ENCODE peak calls at places on chromosomes 4 and X, in six cellular contexts. I is GM23338, W is BE2C, J is fibroblast of the aortic adventitia, R is cardiac muscle cell, D is uterus. F is an unnamed sample.

GRCh38 chr4:140243345-140243753 is 89.4 kb upstream of the MAML3 start:
- DNase-seq in D (peak), J (no peak), I (no peak), R (no peak), W (no peak), F (no peak)

GRCh38 chr4:44522761-44523445 is 74.3 kb upstream of the KCTD8 start:
- DNase-seq in I (no peak), D (no peak), J (no peak), W (no peak), R (no peak), F (no peak)

GRCh38 chr4:19406789-19407188 is 844.9 kb upstream of the SLIT2 start:
- DNase-seq in D (no peak), W (no peak), R (no peak), I (no peak), J (no peak), F (no peak)

GRCh38 chr4:177283167-177283566 is 26.5 kb upstream of the NEIL3 start:
- DNase-seq in D (no peak), R (peak), W (no peak), J (peak), I (no peak), F (no peak)

GRCh38 chrX:17030580-17031285 is 84.3 kb downstream of the REPS2 start:
- DNase-seq in I (no peak), R (peak), J (peak), D (no peak), W (no peak), F (no peak)

GRCh38 chr4:118979712-118980111 is 91.1 kb downstream of the SYNPO2 start:
- DNase-seq in R (no peak), I (no peak), W (no peak), J (no peak), D (no peak), F (no peak)

GRCh38 chr4:8938623-8939022 is 67.0 kb upstream of the HMX1 start:
- DNase-seq in D (no peak), I (no peak), J (no peak), R (no peak), W (no peak), F (no peak)

GRCh38 chrX:136880003-136880451 is 498 bp downstream of the RBMX start:
- DNase-seq in J (peak), R (peak), I (peak), D (peak), W (peak), F (no peak)

GRCh38 chr4:6695660-6696581 is 2.2 kb downstream of the S100P start:
- DNase-seq in J (no peak), W (peak), I (no peak), R (no peak), D (no peak), F (no peak)

GRCh38 chrX:133523094-133523493 is 107.8 kb upstream of the GPC4 start:
- DNase-seq in D (no peak), W (no peak), J (peak), I (no peak), R (no peak), F (no peak)

GRCh38 chrX:129769467-129770154 is 10.1 kb upstream of the SASH3 start:
- DNase-seq in R (no peak), W (no peak), D (no peak), I (no peak), J (no peak), F (no peak)

GRCh38 chr4:42673084-42673429 is 16.2 kb upstream of the ATP8A1 start:
- DNase-seq in R (peak), W (peak), D (no peak), I (no peak), J (peak), F (no peak)

GRCh38 chr4:57324673-57325307 is 214.6 kb upstream of the IGFBP7 start:
- DNase-seq in J (no peak), I (no peak), D (no peak), W (no peak), R (no peak), F (no peak)

GRCh38 chrX:40099046-40099968 is 1.5 kb upstream of the BCOR start:
- DNase-seq in W (peak), J (no peak), D (peak), R (no peak), I (peak), F (no peak)

GRCh38 chrX:9821581-9821980 is 35.4 kb downstream of the SHROOM2 start:
- DNase-seq in D (no peak), I (no peak), W (no peak), R (no peak), J (no peak), F (no peak)

GRCh38 chr4:177374966-177375365 is 65.3 kb downstream of the NEIL3 start:
- DNase-seq in I (no peak), R (no peak), J (no peak), D (no peak), W (no peak), F (no peak)

GRCh38 chrX:39729834-39730670 is 367.7 kb downstream of the BCOR start:
- DNase-seq in D (no peak), J (no peak), I (peak), W (peak), R (no peak), F (no peak)

GRCh38 chrX:37378830-37379229 is 29.7 kb downstream of the PRRG1 start:
- DNase-seq in I (no peak), R (peak), D (no peak), W (no peak), J (peak), F (no peak)

GRCh38 chr4:7214359-7214758 is 22.0 kb downstream of the SORCS2 start:
- DNase-seq in R (no peak), I (no peak), W (no peak), D (no peak), J (no peak), F (no peak)

GRCh38 chrX:150450519-150451177 is 87.5 kb downstream of the MAMLD1 start:
- DNase-seq in R (no peak), W (no peak), D (no peak), I (no peak), J (no peak), F (no peak)

GRCh38 chr4:138562544-138562961 is 320.4 kb upstream of the SLC7A11 start:
- DNase-seq in I (no peak), J (peak), W (no peak), D (no peak), R (peak), F (no peak)

GRCh38 chrX:49919617-49920016 is 2.8 kb upstream of the CLCN5 start:
- DNase-seq in R (peak), J (peak), I (peak), D (peak), W (peak), F (no peak)

GRCh38 chr4:115090483-115091075 is 22.8 kb downstream of the NDST4 start:
- DNase-seq in D (no peak), I (peak), W (no peak), R (peak), J (peak), F (no peak)

GRCh38 chrX:123743312-123743711 is 10.5 kb upstream of the THOC2 start:
- DNase-seq in J (no peak), R (no peak), W (no peak), D (no peak), I (no peak), F (no peak)

GRCh38 chr4:7291372-7292135 is 99.2 kb downstream of the SORCS2 start:
- DNase-seq in I (no peak), J (no peak), D (peak), W (peak), R (peak), F (no peak)

GRCh38 chr4:3442959-3443749 is 1.4 kb downstream of the HGFAC start:
- DNase-seq in R (peak), W (peak), I (peak), D (peak), J (peak), F (no peak)

GRCh38 chr4:159476886-159477285 is 374.0 kb downstream of the RAPGEF2 start:
- DNase-seq in J (no peak), D (no peak), I (no peak), R (no peak), W (no peak), F (no peak)

GRCh38 chrX:319579-320125 is 1.1 kb upstream of the GTPBP6 start:
- DNase-seq in I (no peak), W (no peak), R (no peak), D (peak), J (no peak), F (peak)

GRCh38 chrX:327660-328126 is 9.1 kb upstream of the GTPBP6 start:
- DNase-seq in R (no peak), J (no peak), I (no peak), D (no peak), W (no peak), F (peak)

GRCh38 chrX:320126-320783 is 1.7 kb upstream of the GTPBP6 start:
- DNase-seq in J (no peak), D (peak), W (no peak), R (peak), I (peak), F (peak)

GRCh38 chrX:318739-319578 is at the start of gene GTPBP6:
- DNase-seq in I (peak), R (peak), J (peak), W (peak), D (peak), F (peak)

GRCh38 chrX:323721-324628 is 5.4 kb upstream of the GTPBP6 start:
- DNase-seq in W (peak), I (peak), R (peak), J (peak), D (no peak), F (peak)
- TF ChIP-seq CTCF in W (peak), I (peak), R (no peak), J (peak), D (no peak), F (peak)

GRCh38 chr4:82785248-82786003 is 13.2 kb downstream of the SCD5 start:
- DNase-seq in R (peak), I (peak), J (peak), W (no peak), D (no peak), F (no peak)

GRCh38 chr4:82784615-82785247 is 13.9 kb downstream of the SCD5 start:
- DNase-seq in R (peak), J (peak), I (no peak), W (peak), D (no peak), F (no peak)

GRCh38 chr4:82786004-82786400 is 12.6 kb downstream of the SCD5 start:
- DNase-seq in I (peak), J (no peak), D (no peak), R (peak), W (no peak), F (no peak)

GRCh38 chr4:82780398-82781231 is 18.0 kb downstream of the SCD5 start:
- DNase-seq in R (peak), W (peak), I (peak), D (peak), J (peak), F (no peak)

DNA sequence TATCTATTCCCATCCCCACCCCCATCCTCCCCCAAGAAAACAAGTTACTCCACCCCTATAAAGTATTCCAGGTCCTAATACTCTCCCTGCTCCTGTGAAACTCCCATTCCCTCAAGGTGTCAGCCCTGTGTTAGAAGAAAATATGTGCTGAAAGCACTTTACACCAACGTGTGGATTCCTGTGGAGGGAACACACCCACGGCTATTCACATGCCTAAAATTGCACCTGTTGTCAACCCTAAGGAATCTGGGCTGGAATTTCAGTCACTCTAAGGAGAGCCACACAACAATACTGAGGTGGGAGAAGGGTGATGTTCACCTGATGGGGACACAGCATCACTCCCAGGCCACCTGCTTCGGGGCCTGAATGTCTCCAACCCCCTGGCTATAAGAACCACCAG is 16.0 kb downstream of the SCD5 start:
- DNase-seq in I (peak), W (no peak), R (no peak), D (no peak), J (no peak), F (no peak)
- TF ChIP-seq CTCF in I (no peak), W (no peak), R (no peak), D (no peak), J (no peak), F (no peak)

DNA sequence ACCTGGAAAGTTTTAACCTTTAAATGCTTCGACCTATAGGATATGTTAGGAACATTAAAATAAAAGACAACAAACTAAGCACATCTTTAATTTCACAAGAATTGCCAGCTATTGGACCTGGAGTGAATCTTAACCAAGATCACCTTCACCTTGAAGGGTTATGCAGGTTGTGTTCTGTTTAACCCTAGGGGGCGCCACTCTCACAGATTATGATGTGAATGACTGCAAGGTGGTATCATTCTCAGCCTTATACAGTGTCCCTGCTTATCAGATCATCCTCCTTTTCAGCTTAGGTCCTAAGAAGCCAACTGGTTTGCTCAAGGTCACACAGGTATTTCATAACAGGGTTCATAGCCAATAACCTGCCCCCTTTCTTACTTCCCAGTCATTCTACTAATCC is 23.5 kb downstream of the INTS6L start:
- DNase-seq in R (no peak), D (no peak), I (peak), J (no peak), W (no peak), F (no peak)
- TF ChIP-seq CTCF in R (peak), D (no peak), I (peak), J (no peak), W (peak), F (peak)

GRCh38 chr4:13244342-13244905 is 239.7 kb downstream of the RAB28 start:
- DNase-seq in I (no peak), J (no peak), W (no peak), D (no peak), R (no peak), F (no peak)

GRCh38 chr4:13243152-13243551 is 241.0 kb downstream of the RAB28 start:
- DNase-seq in D (no peak), J (no peak), R (no peak), I (no peak), W (no peak), F (no peak)

GRCh38 chr4:13246107-13246506 is 238.0 kb downstream of the RAB28 start:
- DNase-seq in W (no peak), D (no peak), I (no peak), J (no peak), R (no peak), F (no peak)

GRCh38 chr4:13248621-13249298 is 235.4 kb downstream of the RAB28 start:
- DNase-seq in R (peak), W (no peak), J (peak), D (no peak), I (peak), F (no peak)
- TF ChIP-seq CTCF in R (peak), W (peak), J (peak), D (no peak), I (peak), F (peak)

GRCh38 chr4:5461477-5461876 is 246.9 kb downstream of the EVC2 start:
- DNase-seq in I (no peak), W (no peak), D (no peak), R (no peak), J (no peak), F (no peak)
- TF ChIP-seq CTCF in I (no peak), W (no peak), D (no peak), R (no peak), J (no peak), F (no peak)

GRCh38 chr4:129926936-129927335 is 831.0 kb downstream of the C4orf33 start:
- DNase-seq in W (no peak), R (no peak), J (no peak), I (peak), D (no peak), F (no peak)

GRCh38 chr4:129929984-129930383 is 834.0 kb downstream of the C4orf33 start:
- DNase-seq in R (no peak), W (no peak), I (no peak), D (no peak), J (no peak), F (no peak)

GRCh38 chr4:129929052-129929451 is 833.1 kb downstream of the C4orf33 start:
- DNase-seq in R (no peak), W (peak), D (no peak), J (no peak), I (peak), F (no peak)
- TF ChIP-seq CTCF in R (no peak), W (peak), D (no peak), J (no peak), I (peak), F (peak)

DNA sequence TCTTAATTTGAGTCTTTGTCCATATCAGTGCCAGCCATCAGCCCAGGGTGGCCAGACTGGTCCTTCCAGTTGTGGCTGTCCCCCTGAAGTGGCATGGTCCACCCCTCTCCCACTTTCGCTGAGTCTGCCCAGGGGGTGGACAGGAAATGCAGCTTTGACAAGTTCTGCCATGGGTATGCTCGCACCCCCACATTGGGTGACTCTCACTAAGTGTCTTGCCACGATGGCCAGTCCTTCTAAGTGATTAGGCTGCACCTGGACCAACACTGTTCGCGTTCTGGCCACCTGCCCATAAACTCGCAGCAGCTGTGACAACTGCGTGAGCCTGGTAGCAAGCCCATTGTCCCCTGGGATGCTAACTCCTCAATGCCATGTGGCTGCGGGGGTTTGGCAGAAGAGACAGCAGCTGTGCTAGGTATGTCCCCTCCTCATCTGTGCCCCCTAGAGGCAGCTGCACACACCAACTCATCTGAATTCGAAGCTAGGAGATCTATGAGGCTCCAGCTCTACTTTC is 10.0 kb upstream of the LNX1 start:
- DNase-seq in I (peak), D (no peak), W (peak), R (peak), J (no peak), F (no peak)
- TF ChIP-seq CTCF in I (peak), D (no peak), W (peak), R (peak), J (peak), F (peak)

F was measured in chondrocyte.